ENCODE peak calls at places on chromosomes 2 and 18, in nine cellular contexts. X, J, S, M, G, H, U, D and F are unnamed samples.

GRCh38 chr2:20170646-20171250 is 54.2 kb downstream of the SDC1 start:
- DNase-seq in M (no peak), U (no peak), G (no peak), X (no peak), D (no peak), H (no peak), J (no peak), S (no peak), F (peak)

GRCh38 chr2:178328037-178328436 is 122.9 kb downstream of the PRKRA start:
- DNase-seq in X (no peak), J (peak), M (no peak), G (no peak), D (no peak), H (no peak), U (no peak), S (no peak), F (no peak)

GRCh38 chr18:41875094-41875780 is 79.8 kb upstream of the PIK3C3 start:
- DNase-seq in G (no peak), S (no peak), J (peak), H (no peak), D (no peak), M (no peak), X (no peak), U (no peak), F (no peak)

GRCh38 chr2:173290046-173290445 is 64.6 kb upstream of the CDCA7 start:
- DNase-seq in U (no peak), X (no peak), M (no peak), G (no peak), J (no peak), D (no peak), H (no peak), S (no peak), F (no peak)

GRCh38 chr18:58603365-58604067 is 25.4 kb downstream of the ALPK2 start:
- DNase-seq in D (no peak), M (no peak), U (no peak), J (no peak), H (no peak), X (no peak), G (no peak), S (no peak), F (no peak)

GRCh38 chr2:53498210-53498609 is 269.4 kb upstream of the CHAC2 start:
- DNase-seq in J (no peak), S (no peak), X (no peak), G (no peak), H (no peak), U (no peak), D (no peak), M (no peak), F (no peak)

GRCh38 chr2:2762166-2762897 is 431.3 kb upstream of the MYT1L start:
- DNase-seq in H (no peak), X (no peak), S (no peak), U (no peak), D (no peak), J (no peak), M (no peak), G (no peak), F (no peak)

GRCh38 chr2:184596819-184597411 is 1.4 kb upstream of the ZNF804A start:
- DNase-seq in M (no peak), G (no peak), J (peak), D (no peak), X (no peak), S (no peak), H (no peak), U (no peak), F (no peak)

GRCh38 chr18:79506191-79507075 is 110.7 kb downstream of the NFATC1 start:
- DNase-seq in M (no peak), D (no peak), S (peak), H (peak), G (no peak), X (no peak), U (no peak), J (no peak), F (peak)

GRCh38 chr2:171383141-171383540 is 50.6 kb downstream of the METTL8 start:
- DNase-seq in S (no peak), X (no peak), U (no peak), G (no peak), M (no peak), D (no peak), H (no peak), J (no peak), F (no peak)

GRCh38 chr2:95313296-95314265 is 16.4 kb downstream of the KCNIP3 start:
- DNase-seq in H (no peak), X (no peak), D (peak), U (no peak), S (no peak), J (no peak), M (no peak), G (no peak), F (peak)

GRCh38 chr2:145022671-145023330 is 502.9 kb upstream of the ZEB2 start:
- DNase-seq in M (peak), D (no peak), U (peak), J (peak), G (no peak), X (no peak), H (no peak), S (no peak), F (no peak)

GRCh38 chr18:7873316-7873715 is 306.2 kb downstream of the PTPRM start:
- DNase-seq in J (no peak), D (no peak), M (no peak), G (no peak), S (no peak), X (no peak), H (no peak), U (peak), F (no peak)

GRCh38 chr2:198890490-198890889 is 567.2 kb downstream of the SATB2 start:
- DNase-seq in J (no peak), U (no peak), G (no peak), H (no peak), S (no peak), D (no peak), X (no peak), M (no peak), F (no peak)

GRCh38 chr2:1749489-1749748 is 5.1 kb upstream of the PXDN start:
- DNase-seq in J (no peak), S (no peak), U (no peak), D (no peak), H (peak), M (no peak), G (no peak), X (no peak), F (no peak)

GRCh38 chr2:209348453-209348852 is 75.4 kb upstream of the MAP2 start:
- DNase-seq in G (no peak), U (no peak), M (no peak), J (no peak), X (no peak), H (no peak), D (no peak), S (no peak), F (no peak)

GRCh38 chr2:106012591-106013347 is 181.3 kb downstream of the UXS1 start:
- DNase-seq in S (no peak), D (no peak), J (no peak), G (no peak), H (no peak), U (no peak), X (no peak), M (no peak), F (no peak)

GRCh38 chr2:2681085-2681484 is 350.0 kb upstream of the MYT1L start:
- DNase-seq in X (no peak), G (no peak), J (no peak), M (no peak), U (no peak), H (no peak), D (no peak), S (no peak), F (no peak)

GRCh38 chr2:124996406-124996805 is 971.3 kb downstream of the CNTNAP5 start:
- DNase-seq in X (no peak), D (no peak), G (no peak), U (no peak), M (no peak), J (no peak), H (no peak), S (no peak), F (no peak)

GRCh38 chr2:160388464-160389263 is 104.9 kb downstream of the RBMS1 start:
- DNase-seq in M (no peak), J (no peak), G (no peak), U (no peak), S (no peak), D (no peak), X (no peak), H (no peak), F (no peak)

GRCh38 chr2:230798769-230799399 is 65.9 kb upstream of the ITM2C start:
- DNase-seq in G (no peak), D (peak), U (peak), S (no peak), J (peak), X (peak), H (no peak), M (no peak), F (no peak)

GRCh38 chr2:234286956-234287355 is 209.9 kb downstream of the ARL4C start:
- DNase-seq in D (no peak), G (no peak), M (no peak), X (no peak), U (no peak), J (no peak), S (no peak), H (no peak), F (no peak)

GRCh38 chr2:122927217-122927616 is 1097.9 kb upstream of the CNTNAP5 start:
- DNase-seq in G (no peak), S (no peak), J (no peak), U (no peak), D (no peak), H (no peak), M (no peak), X (no peak), F (no peak)

GRCh38 chr18:44719519-44720060 is 38.9 kb downstream of the SETBP1 start:
- DNase-seq in J (no peak), G (no peak), X (no peak), H (no peak), U (no peak), D (no peak), M (no peak), S (no peak), F (no peak)

GRCh38 chr2:203987959-203988358 is 51.4 kb downstream of the ICOS start:
- DNase-seq in S (no peak), J (no peak), U (no peak), X (no peak), G (no peak), D (no peak), H (no peak), M (no peak), F (no peak)

GRCh38 chr2:19256239-19256638 is 102.2 kb downstream of the OSR1 start:
- DNase-seq in D (no peak), S (no peak), J (peak), H (no peak), U (peak), M (peak), G (no peak), X (no peak), F (no peak)

GRCh38 chr18:77130229-77131099 is 2.1 kb downstream of the MBP start:
- DNase-seq in M (no peak), S (no peak), U (no peak), H (no peak), G (no peak), X (no peak), D (no peak), J (no peak), F (no peak)

GRCh38 chr2:241959751-241960269 is 90.3 kb downstream of the RTP5 start:
- DNase-seq in D (no peak), J (no peak), M (no peak), H (no peak), U (no peak), X (no peak), G (no peak), S (no peak), F (no peak)

GRCh38 chr18:6355789-6356589 is 58.7 kb downstream of the L3MBTL4 start:
- DNase-seq in X (no peak), G (no peak), M (no peak), D (no peak), J (no peak), H (no peak), S (no peak), U (peak), F (no peak)

GRCh38 chr2:217837001-217837491 is 165.7 kb downstream of the TNS1 start:
- DNase-seq in M (peak), U (peak), H (peak), X (no peak), J (peak), D (no peak), S (no peak), G (no peak), F (no peak)

GRCh38 chr2:2266699-2267449 is 64.2 kb downstream of the MYT1L start:
- DNase-seq in D (no peak), J (no peak), M (no peak), U (no peak), X (no peak), H (no peak), G (no peak), S (no peak), F (no peak)

GRCh38 chr18:10081477-10081876 is 167.7 kb downstream of the VAPA start:
- DNase-seq in G (no peak), S (no peak), U (no peak), H (no peak), X (no peak), D (no peak), M (no peak), J (no peak), F (no peak)

GRCh38 chr18:48084858-48085257 is 154.4 kb upstream of the SMAD2 start:
- DNase-seq in J (no peak), U (no peak), G (no peak), H (no peak), D (no peak), S (no peak), M (no peak), X (no peak), F (no peak)

GRCh38 chr2:105518897-105519296 is 120.0 kb upstream of the FHL2 start:
- DNase-seq in D (peak), G (no peak), X (no peak), J (no peak), M (no peak), S (no peak), U (peak), H (no peak), F (no peak)

GRCh38 chr2:196148736-196149135 is 22.6 kb downstream of the STK17B start:
- DNase-seq in G (no peak), J (no peak), S (no peak), H (no peak), X (no peak), M (no peak), U (no peak), D (no peak), F (no peak)

GRCh38 chr2:25558262-25558661 is 115.1 kb downstream of the DTNB start:
- DNase-seq in M (peak), X (no peak), J (peak), H (no peak), G (no peak), S (no peak), U (no peak), D (no peak), F (no peak)
- TF ChIP-seq CTCF in M (no peak), X (no peak), J (no peak), H (no peak), G (no peak), S (no peak), U (no peak), D (no peak), F (no peak)

DNA sequence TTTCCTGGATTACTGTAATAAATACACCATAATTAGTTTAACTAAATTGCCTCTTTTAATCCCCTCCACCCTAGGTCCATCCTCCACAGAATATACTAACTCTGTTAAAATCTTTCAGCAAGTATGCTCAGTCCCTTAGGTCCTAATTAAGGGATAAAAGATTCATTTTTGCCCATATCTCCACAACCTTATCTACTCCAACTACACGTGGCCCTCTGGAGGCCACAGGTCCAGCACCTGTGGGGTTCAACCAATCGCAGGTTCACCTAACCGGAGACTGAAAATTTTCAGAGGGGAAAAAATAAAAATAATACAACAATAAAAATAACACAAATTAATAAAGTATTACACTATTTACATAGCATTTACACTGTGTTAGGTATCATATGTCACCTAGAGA is 86.4 kb downstream of the MAP4K3 start:
- DNase-seq in U (no peak), X (no peak), H (no peak), J (no peak), D (no peak), M (no peak), S (no peak), G (no peak), F (no peak)
- TF ChIP-seq CTCF in U (no peak), X (no peak), H (no peak), J (no peak), D (no peak), M (no peak), S (no peak), G (no peak), F (no peak)

DNA sequence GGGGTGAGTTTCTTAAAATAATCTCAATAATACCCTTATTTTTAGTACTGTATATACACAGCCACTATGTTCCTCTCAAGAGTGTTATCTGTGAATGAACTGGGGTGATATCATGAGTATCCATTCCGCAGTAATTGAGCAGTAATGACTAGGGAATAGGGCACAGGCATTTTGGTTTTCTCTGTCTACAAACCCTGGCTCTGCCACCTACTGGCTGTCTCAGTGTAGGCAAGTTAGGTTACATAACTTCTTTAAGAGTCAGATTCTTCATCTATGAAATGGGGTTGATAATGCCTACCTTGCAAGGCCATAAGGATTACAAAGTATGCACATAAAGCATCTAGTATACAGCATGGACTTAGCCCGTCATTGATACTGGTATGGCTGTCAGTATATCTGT is 555.8 kb downstream of the NRXN1 start:
- DNase-seq in J (no peak), U (no peak), D (no peak), H (no peak), M (no peak), S (no peak), X (no peak), G (no peak), F (no peak)
- TF ChIP-seq CTCF in J (no peak), U (no peak), D (no peak), H (no peak), M (no peak), S (peak), X (peak), G (no peak), F (no peak)

GRCh38 chr2:237322564-237322963 is 91.4 kb downstream of the COL6A3 start:
- DNase-seq in D (peak), S (peak), H (no peak), X (no peak), U (peak), M (no peak), G (no peak), J (no peak), F (no peak)
- TF ChIP-seq CTCF in D (peak), S (peak), H (no peak), X (peak), U (peak), M (peak), G (peak), J (peak), F (peak)

DNA sequence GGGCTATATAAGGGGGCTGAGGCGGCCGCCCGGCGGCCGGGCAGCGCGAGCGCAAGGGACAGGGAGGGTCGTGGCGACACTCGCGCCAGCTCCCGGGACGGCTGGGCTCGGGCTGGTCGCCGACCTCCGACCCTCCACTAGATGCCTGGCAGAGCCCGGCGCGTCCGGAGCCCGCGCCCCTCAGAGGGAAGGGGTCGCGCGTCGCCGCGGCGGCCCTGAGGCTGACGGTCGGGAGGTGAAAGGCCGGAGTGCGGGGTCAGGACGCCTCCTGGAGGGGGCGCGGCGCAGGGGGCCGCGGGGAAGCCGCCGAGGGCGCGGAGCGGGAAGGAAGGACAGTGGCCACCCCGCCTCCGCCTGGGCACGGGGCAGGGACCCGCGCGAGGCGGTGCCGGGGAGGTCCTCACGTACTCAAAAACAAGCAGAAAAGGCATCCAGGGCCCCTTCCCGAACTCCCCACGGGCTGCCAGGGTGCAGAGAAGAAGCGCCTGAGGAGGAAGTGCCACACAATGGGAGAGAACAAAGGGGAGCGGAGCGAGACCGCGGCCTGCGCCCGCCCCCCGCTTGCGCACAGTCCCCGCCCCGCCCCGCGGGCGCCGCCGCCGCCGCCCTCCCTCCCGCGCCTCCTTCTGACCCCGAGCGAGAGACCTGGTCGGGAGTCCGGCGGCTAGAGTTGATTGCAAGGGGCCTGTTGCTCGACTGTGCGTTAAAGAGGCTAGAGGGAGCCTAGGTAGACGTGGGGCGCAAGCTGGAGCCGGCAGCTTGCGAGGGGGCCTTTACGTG is 791 bp upstream of the KLF7 start:
- DNase-seq in S (peak), J (peak), U (peak), M (peak), H (peak), G (peak), D (peak), X (peak), F (peak)
- TF ChIP-seq CTCF in S (peak), J (no peak), U (peak), M (no peak), H (peak), G (peak), D (peak), X (peak), F (peak)

DNA sequence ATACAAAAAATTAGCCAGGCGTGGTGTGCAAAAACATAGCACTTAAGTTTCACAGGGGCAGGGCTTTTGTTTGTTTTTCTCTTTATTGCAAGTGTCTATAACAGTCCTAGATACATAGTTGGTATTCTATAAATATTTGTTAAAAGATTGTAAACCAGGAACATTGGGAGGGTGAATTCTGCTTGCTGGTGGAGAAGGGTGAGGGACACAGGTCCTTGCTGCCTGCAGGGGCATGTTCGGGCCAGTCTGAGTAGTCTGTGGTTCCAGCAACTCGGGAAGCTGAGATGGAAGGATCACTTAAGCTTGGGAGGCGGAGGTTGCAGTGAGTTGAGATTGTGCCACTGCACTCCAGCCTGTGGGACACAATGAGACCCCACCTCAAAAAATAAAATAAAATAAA is 53.0 kb downstream of the RPL37A start:
- DNase-seq in S (no peak), J (no peak), U (no peak), M (no peak), X (no peak), G (no peak), D (no peak), H (no peak), F (no peak)
- TF ChIP-seq CTCF in S (no peak), J (no peak), U (no peak), M (no peak), X (no peak), G (no peak), D (no peak), H (no peak), F (no peak)

DNA sequence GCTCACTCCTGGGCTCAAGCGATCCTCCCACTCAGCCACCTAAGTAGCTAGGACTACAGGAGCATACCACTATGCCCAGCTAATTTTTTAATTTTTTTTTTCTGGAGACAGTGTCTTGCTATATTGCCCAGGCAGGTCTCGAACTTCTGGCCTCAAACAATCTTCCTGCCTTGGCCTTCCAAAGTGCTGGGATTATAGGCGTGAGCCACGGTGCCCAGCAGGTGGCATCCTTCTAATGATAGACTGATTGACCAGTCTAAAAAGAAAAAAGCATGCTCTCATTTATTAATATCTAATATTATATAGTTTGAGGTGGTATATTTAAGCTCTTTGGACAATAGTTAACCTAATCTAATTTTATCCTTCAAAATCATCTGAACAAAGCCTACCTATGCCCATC is 198.6 kb downstream of the CAMKMT start:
- DNase-seq in G (no peak), M (no peak), D (peak), X (no peak), J (no peak), U (peak), H (no peak), S (no peak), F (no peak)
- TF ChIP-seq CTCF in G (no peak), M (no peak), D (peak), X (peak), J (peak), U (peak), H (no peak), S (peak), F (peak)